ENCODE peak calls at places on chromosomes 2 and 18, in eight cellular contexts. Y is NCI-H1436 treated with DMSO at 0.1 percent for 48 hours, O is naive B cell, L is heart left ventricle, F is NCI-H345, H is ureter, G is AG04450, Z is HuH-7.5. K is an unnamed sample.
A peak's percentile ranks its signal among the peaks of the same experiment; 100 is the strongest.

GRCh38 chr18:79384151-79384807 is 11.5 kb upstream of the NFATC1 start:
- DNase-seq in F (no peak), L (no peak), G (no peak), O (no peak), Y (no peak), Z (no peak), H (no peak), K (no peak)

GRCh38 chr2:114068438-114068837 is 178.5 kb downstream of the ACTR3 start:
- DNase-seq in O (no peak), Z (no peak), L (no peak), H (no peak), Y (no peak), F (no peak), G (no peak), K (peak; percentile 22)

GRCh38 chr2:99818842-99819241 is 323.5 kb downstream of the AFF3 start:
- DNase-seq in L (no peak), G (no peak), O (no peak), Y (no peak), Z (no peak), H (no peak), F (peak; percentile 27), K (peak; percentile 6)

GRCh38 chr2:15802657-15803056 is 137.7 kb upstream of the MYCN start:
- DNase-seq in F (no peak), G (no peak), Y (no peak), H (no peak), O (no peak), L (no peak), Z (no peak), K (no peak)

GRCh38 chr2:20350105-20350712 is 435 bp downstream of the PUM2 start:
- DNase-seq in H (peak; percentile 58), Z (peak; percentile 47), O (peak; percentile 70), F (peak; percentile 69), Y (no peak), L (peak; percentile 47), G (no peak), K (peak; percentile 79)

GRCh38 chr18:23401400-23402347 is 51.4 kb upstream of the RIOK3 start:
- DNase-seq in Y (no peak), O (no peak), L (no peak), Z (peak; percentile 33), F (no peak), G (peak; percentile 38), H (no peak), K (no peak)

GRCh38 chr2:85744771-85745601 is 8.8 kb upstream of the ATOH8 start:
- DNase-seq in Y (no peak), G (no peak), H (no peak), L (peak; percentile 73), O (no peak), F (no peak), Z (no peak), K (no peak)

GRCh38 chr2:42618972-42619371 is 50.5 kb downstream of the MTA3 start:
- DNase-seq in L (no peak), F (no peak), O (no peak), Z (no peak), G (no peak), H (no peak), Y (no peak), K (no peak)

GRCh38 chr2:56464613-56465012 is 280.8 kb downstream of the CCDC85A start:
- DNase-seq in H (no peak), Y (no peak), Z (no peak), F (no peak), O (no peak), L (no peak), G (no peak), K (peak; percentile 54)

GRCh38 chr2:57806449-57806968 is 240.1 kb upstream of the VRK2 start:
- DNase-seq in O (no peak), Z (no peak), F (no peak), G (no peak), L (no peak), H (no peak), Y (no peak), K (no peak)

GRCh38 chr2:115384399-115384798 is 942.0 kb downstream of the DPP10 start:
- DNase-seq in Y (no peak), G (no peak), L (no peak), H (no peak), O (no peak), F (no peak), Z (no peak), K (no peak)

GRCh38 chr2:19474128-19474527 is 115.7 kb upstream of the OSR1 start:
- DNase-seq in O (no peak), H (no peak), Z (no peak), G (no peak), L (no peak), F (no peak), Y (no peak), K (peak; percentile 81)

GRCh38 chr2:238754259-238754658 is 93.6 kb upstream of the TWIST2 start:
- DNase-seq in Y (no peak), O (no peak), G (no peak), Z (no peak), H (no peak), F (no peak), L (no peak), K (peak; percentile 10)

GRCh38 chr2:46179037-46179621 is 118.1 kb upstream of the EPAS1 start:
- DNase-seq in L (peak; percentile 82), Y (no peak), F (no peak), G (peak; percentile 87), O (peak; percentile 14), Z (no peak), H (peak; percentile 68), K (peak; percentile 26)

GRCh38 chr18:67875936-67876335 is 359.4 kb upstream of the DSEL start:
- DNase-seq in O (no peak), G (no peak), Y (no peak), L (no peak), F (peak; percentile 26), Z (no peak), H (no peak), K (peak; percentile 10)

GRCh38 chr2:189580267-189580661 is 322 bp downstream of the SLC40A1 start:
- DNase-seq in H (peak; percentile 48), Y (no peak), G (no peak), Z (peak; percentile 49), O (no peak), L (peak; percentile 64), F (no peak), K (peak; percentile 83)

GRCh38 chr2:231621051-231621879 is 28.6 kb downstream of the TEX44 start:
- DNase-seq in O (no peak), L (peak; percentile 71), Y (no peak), F (peak; percentile 69), G (no peak), Z (no peak), H (no peak), K (peak; percentile 32)

GRCh38 chr2:160752475-160753330 is 259.1 kb upstream of the RBMS1 start:
- DNase-seq in F (no peak), Y (no peak), L (no peak), G (no peak), O (no peak), H (no peak), Z (peak; percentile 12), K (no peak)

GRCh38 chr2:20065885-20066602 is 14.6 kb upstream of the LAPTM4A start:
- DNase-seq in Z (no peak), O (no peak), F (peak; percentile 99), Y (no peak), G (no peak), H (peak; percentile 77), L (peak; percentile 79), K (no peak)

GRCh38 chr2:162241571-162241970 is 1.7 kb downstream of the FAP start:
- DNase-seq in L (no peak), F (no peak), Y (no peak), Z (no peak), G (no peak), H (no peak), O (no peak), K (no peak)

GRCh38 chr2:118047273-118047898 is 33.5 kb upstream of the CCDC93 start:
- DNase-seq in O (no peak), H (no peak), Y (no peak), G (no peak), Z (no peak), F (no peak), L (no peak), K (no peak)

GRCh38 chr2:145652546-145652945 is 1132.6 kb upstream of the ZEB2 start:
- DNase-seq in G (peak; percentile 20), O (no peak), L (no peak), Y (no peak), H (no peak), Z (no peak), F (no peak), K (no peak)

GRCh38 chr18:8760984-8761383 is 55.6 kb downstream of the MTCL1 start:
- DNase-seq in F (no peak), G (no peak), O (no peak), H (no peak), L (no peak), Y (no peak), Z (no peak), K (no peak)

GRCh38 chr2:69464575-69464974 is 27.3 kb upstream of the NFU1 start:
- DNase-seq in O (no peak), Z (no peak), G (peak; percentile 8), Y (no peak), L (peak; percentile 55), H (no peak), F (no peak), K (no peak)

GRCh38 chr18:49178736-49179135 is 228.0 kb upstream of the SMAD7 start:
- DNase-seq in G (no peak), F (no peak), Y (no peak), H (no peak), L (no peak), Z (no peak), O (no peak), K (peak; percentile 46)

GRCh38 chr2:96142217-96143113 is 2.8 kb downstream of the DUSP2 start:
- DNase-seq in G (no peak), Z (no peak), H (no peak), O (no peak), Y (no peak), L (peak; percentile 23), F (no peak), K (no peak)

GRCh38 chr2:204664708-204665121 is 119.4 kb downstream of the PARD3B start:
- DNase-seq in L (no peak), Y (no peak), Z (peak; percentile 6), G (no peak), O (no peak), F (no peak), H (no peak), K (no peak)

GRCh38 chr2:6043238-6043637 is 351.1 kb downstream of the SOX11 start:
- DNase-seq in Y (no peak), Z (no peak), O (no peak), F (no peak), H (no peak), L (no peak), G (no peak), K (no peak)

GRCh38 chr2:27972311-27972710 is 81.8 kb downstream of the BABAM2 start:
- DNase-seq in H (no peak), G (no peak), F (no peak), Y (no peak), Z (no peak), L (no peak), O (no peak), K (no peak)

GRCh38 chr2:189552991-189553404 is 27.6 kb downstream of the SLC40A1 start:
- DNase-seq in G (no peak), F (no peak), H (no peak), Y (no peak), O (no peak), Z (no peak), L (no peak), K (peak; percentile 48)

GRCh38 chr2:239267411-239267941 is 133.3 kb downstream of the HDAC4 start:
- DNase-seq in Z (no peak), O (peak; percentile 88), L (peak; percentile 75), Y (no peak), F (no peak), G (no peak), H (peak; percentile 86), K (peak; percentile 91)

K was measured in OCI-M1.